ENCODE peak calls at places on chromosomes 5 and 9, in nine cellular contexts. D, N, A, O, K, W, S, V and H are unnamed samples.

GRCh38 chr9:129939426-129939825 is 103.6 kb downstream of the FNBP1 start:
- DNase-seq in W (no peak), D (no peak), S (no peak), O (no peak), N (no peak), V (no peak), K (no peak), A (no peak), H (no peak)

GRCh38 chr9:108040783-108041182 is 551.2 kb upstream of the KLF4 start:
- DNase-seq in K (no peak), W (peak; percentile 74), N (peak; percentile 84), V (no peak), D (peak; percentile 83), A (peak; percentile 91), O (no peak), S (no peak), H (no peak)

GRCh38 chr9:137502008-137502913 is 43.1 kb upstream of the NSMF start:
- DNase-seq in S (no peak), D (no peak), A (no peak), V (no peak), W (no peak), O (no peak), N (no peak), K (no peak), H (peak; percentile 38)

GRCh38 chr9:28287413-28287812 is 714.1 kb upstream of the C9orf72 start:
- DNase-seq in D (no peak), K (no peak), S (no peak), N (no peak), W (no peak), A (no peak), O (no peak), V (no peak), H (no peak)

GRCh38 chr5:145443366-145443765 is 391.8 kb downstream of the PRELID2 start:
- DNase-seq in W (no peak), O (no peak), K (no peak), S (no peak), N (no peak), V (no peak), A (no peak), D (no peak), H (no peak)

GRCh38 chr5:150781706-150782614 is 3.4 kb downstream of the SMIM3 start:
- DNase-seq in D (peak; percentile 100), K (peak; percentile 97), N (no peak), V (peak; percentile 93), O (peak; percentile 69), S (peak; percentile 47), W (peak; percentile 98), A (peak; percentile 39), H (no peak)

GRCh38 chr9:16125637-16126036 is 572.8 kb downstream of the CCDC171 start:
- DNase-seq in S (no peak), W (peak; percentile 73), K (no peak), O (no peak), D (peak; percentile 88), A (no peak), V (no peak), N (no peak), H (no peak)

GRCh38 chr5:91103353-91104061 is 279.6 kb downstream of the ARRDC3 start:
- DNase-seq in N (no peak), K (no peak), S (no peak), D (peak; percentile 69), W (peak; percentile 76), O (no peak), V (no peak), A (no peak), H (no peak)

GRCh38 chr9:137505421-137506140 is 44.6 kb downstream of the PNPLA7 start:
- DNase-seq in D (no peak), S (no peak), W (no peak), K (no peak), O (no peak), V (no peak), A (no peak), N (no peak), H (no peak)

GRCh38 chr9:995776-996175 is 19.3 kb downstream of the DMRT3 start:
- DNase-seq in A (peak; percentile 48), N (no peak), K (peak; percentile 86), O (no peak), S (no peak), D (peak; percentile 89), V (no peak), W (peak; percentile 25), H (no peak)

GRCh38 chr9:117624106-117624505 is 80.1 kb upstream of the TLR4 start:
- DNase-seq in O (no peak), K (no peak), D (no peak), W (peak; percentile 4), S (no peak), A (no peak), N (no peak), V (no peak), H (no peak)

GRCh38 chr9:129032541-129033159 is 3.8 kb upstream of the MIGA2 start:
- DNase-seq in V (no peak), O (no peak), S (no peak), W (no peak), D (no peak), N (no peak), A (no peak), K (no peak), H (no peak)

GRCh38 chr9:88173378-88173999 is 35.2 kb upstream of the SPATA31C2 start:
- DNase-seq in O (peak; percentile 23), N (peak; percentile 30), W (peak; percentile 83), A (peak; percentile 80), S (peak; percentile 50), K (peak; percentile 43), V (peak; percentile 62), D (peak; percentile 81), H (peak; percentile 81)

GRCh38 chr5:149409268-149409948 is 30.3 kb upstream of the IL17B start:
- DNase-seq in N (no peak), D (no peak), V (no peak), A (no peak), O (no peak), W (peak; percentile 32), K (no peak), S (no peak), H (no peak)

GRCh38 chr9:93295031-93295430 is 111.1 kb downstream of the WNK2 start:
- DNase-seq in A (no peak), S (peak; percentile 72), K (no peak), V (no peak), O (no peak), D (peak; percentile 12), N (no peak), W (no peak), H (peak; percentile 87)

GRCh38 chr5:116521173-116521872 is 53.3 kb downstream of the SEMA6A start:
- DNase-seq in S (no peak), V (no peak), K (no peak), O (no peak), D (peak; percentile 54), W (peak; percentile 17), A (peak; percentile 36), N (no peak), H (no peak)

GRCh38 chr5:6435356-6435755 is 13.3 kb upstream of the UBE2QL1 start:
- DNase-seq in K (no peak), N (no peak), D (peak; percentile 22), O (no peak), S (no peak), W (peak; percentile 9), A (peak; percentile 35), V (no peak), H (peak; percentile 38)

GRCh38 chr9:125701351-125701750 is 5.7 kb downstream of the MAPKAP1 start:
- DNase-seq in V (peak; percentile 5), N (peak; percentile 64), W (peak; percentile 66), A (peak; percentile 88), D (peak; percentile 75), S (no peak), O (no peak), K (peak; percentile 86), H (no peak)

GRCh38 chr5:146805099-146805498 is 73.5 kb downstream of the PPP2R2B start:
- DNase-seq in S (no peak), D (peak; percentile 58), O (no peak), N (no peak), A (peak; percentile 21), V (no peak), K (no peak), W (no peak), H (no peak)